ENCODE peak calls at places on chromosomes 3 and 15, in ten cellular contexts. J is cardiac fibroblast; E is CD8-positive, alpha-beta T cell; L is fibroblast of mammary gland; Z is SK-N-SH; F is brain microvascular endothelial cell; I is breast epithelium; Y is IMR-90; U is colonic mucosa; D is heart right ventricle. V is an unnamed sample.
A peak's percentile ranks its signal among the peaks of the same experiment; 100 is the strongest.

GRCh38 chr15:70375006-70375409 is 277.3 kb upstream of the TLE3 start:
- DNase-seq in J (peak; percentile 53), E (no peak), L (peak; percentile 53), Z (peak; percentile 74), F (no peak), I (peak; percentile 86), Y (no peak), U (no peak), D (no peak), V (no peak)

GRCh38 chr3:151445283-151446001 is 15.4 kb downstream of the IGSF10 start:
- DNase-seq in J (peak; percentile 96), E (no peak), L (peak; percentile 96), Z (no peak), F (peak; percentile 47), I (peak; percentile 37), Y (peak; percentile 61), U (no peak), D (no peak), V (peak; percentile 76)

GRCh38 chr3:37462452-37462851 is 288.1 kb upstream of the LRRFIP2 start:
- DNase-seq in J (no peak), E (no peak), L (no peak), Z (no peak), F (no peak), I (no peak), Y (no peak), U (no peak), D (no peak), V (no peak)

GRCh38 chr3:8845641-8846040 is 76.2 kb upstream of the OXTR start:
- DNase-seq in J (no peak), E (no peak), L (peak; percentile 61), Z (no peak), F (peak; percentile 61), I (no peak), Y (peak; percentile 72), U (no peak), D (no peak), V (no peak)

GRCh38 chr3:10248984-10249748 is 907 bp downstream of the TATDN2 start:
- DNase-seq in J (no peak), E (peak; percentile 65), L (no peak), Z (peak; percentile 48), F (peak; percentile 4), I (peak; percentile 19), Y (peak; percentile 2), U (peak; percentile 59), D (no peak), V (no peak)

GRCh38 chr3:185153170-185153733 is 392 bp upstream of the C3orf70 start:
- DNase-seq in J (no peak), E (no peak), L (no peak), Z (peak; percentile 73), F (peak; percentile 13), I (no peak), Y (no peak), U (peak; percentile 40), D (no peak), V (no peak)

GRCh38 chr3:60772584-60772983 is 478.7 kb downstream of the FHIT start:
- DNase-seq in J (no peak), E (no peak), L (no peak), Z (no peak), F (no peak), I (no peak), Y (no peak), U (no peak), D (no peak), V (no peak)

GRCh38 chr3:162096874-162097273 is 600.3 kb downstream of the OTOL1 start:
- DNase-seq in J (no peak), E (no peak), L (peak; percentile 9), Z (no peak), F (no peak), I (no peak), Y (no peak), U (no peak), D (no peak), V (no peak)

GRCh38 chr3:70519913-70520659 is 207.6 kb upstream of the MDFIC2 start:
- DNase-seq in J (peak; percentile 1), E (no peak), L (peak; percentile 17), Z (no peak), F (peak; percentile 49), I (no peak), Y (peak; percentile 24), U (no peak), D (no peak), V (no peak)

DNA sequence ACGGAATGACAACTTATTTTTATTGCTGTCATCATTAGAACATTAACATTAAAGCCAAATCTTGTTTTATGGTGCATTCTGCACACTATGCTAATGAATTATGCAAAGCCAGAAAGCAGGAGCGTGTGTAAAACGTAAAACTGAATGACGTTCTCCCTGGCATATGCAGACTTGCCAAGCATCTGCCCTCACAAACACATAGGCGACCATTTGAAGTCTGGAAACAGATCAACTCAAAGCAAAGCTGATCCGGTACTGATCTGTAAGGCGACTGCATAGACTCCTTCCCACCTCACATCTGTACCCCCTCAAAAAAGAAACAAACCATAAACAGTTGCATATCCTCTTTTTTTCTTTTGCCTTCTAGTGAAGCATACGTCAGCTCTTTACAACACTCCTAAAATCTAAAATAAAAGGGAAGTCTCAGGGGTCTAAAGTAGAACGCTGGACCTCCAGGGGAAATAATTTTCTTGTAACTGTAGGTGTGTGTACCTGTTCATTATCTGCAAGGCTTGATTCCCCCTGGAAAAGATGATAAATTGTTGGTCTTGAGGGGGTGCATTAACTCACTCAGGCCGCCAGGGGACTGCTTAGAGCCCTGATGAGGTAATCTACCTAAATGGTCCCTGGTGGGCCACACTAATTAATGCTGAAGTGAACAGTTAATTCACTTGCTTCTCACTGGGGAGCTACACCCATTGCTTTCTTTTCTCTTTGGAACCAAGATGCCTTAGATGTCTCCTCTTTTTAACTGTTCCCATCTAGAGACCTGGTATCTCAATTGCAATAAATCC is 231.4 kb downstream of the CDIN1 start:
- DNase-seq in J (no peak), E (no peak), L (no peak), Z (no peak), F (no peak), I (no peak), Y (no peak), U (no peak), D (no peak), V (no peak)
- TF ChIP-seq CTCF in J (peak; percentile 46), E (no peak), L (peak; percentile 31), Z (peak; percentile 17), F (peak; percentile 56), I (no peak), Y (no peak), U (no peak), D (no peak), V (peak; percentile 1)

DNA sequence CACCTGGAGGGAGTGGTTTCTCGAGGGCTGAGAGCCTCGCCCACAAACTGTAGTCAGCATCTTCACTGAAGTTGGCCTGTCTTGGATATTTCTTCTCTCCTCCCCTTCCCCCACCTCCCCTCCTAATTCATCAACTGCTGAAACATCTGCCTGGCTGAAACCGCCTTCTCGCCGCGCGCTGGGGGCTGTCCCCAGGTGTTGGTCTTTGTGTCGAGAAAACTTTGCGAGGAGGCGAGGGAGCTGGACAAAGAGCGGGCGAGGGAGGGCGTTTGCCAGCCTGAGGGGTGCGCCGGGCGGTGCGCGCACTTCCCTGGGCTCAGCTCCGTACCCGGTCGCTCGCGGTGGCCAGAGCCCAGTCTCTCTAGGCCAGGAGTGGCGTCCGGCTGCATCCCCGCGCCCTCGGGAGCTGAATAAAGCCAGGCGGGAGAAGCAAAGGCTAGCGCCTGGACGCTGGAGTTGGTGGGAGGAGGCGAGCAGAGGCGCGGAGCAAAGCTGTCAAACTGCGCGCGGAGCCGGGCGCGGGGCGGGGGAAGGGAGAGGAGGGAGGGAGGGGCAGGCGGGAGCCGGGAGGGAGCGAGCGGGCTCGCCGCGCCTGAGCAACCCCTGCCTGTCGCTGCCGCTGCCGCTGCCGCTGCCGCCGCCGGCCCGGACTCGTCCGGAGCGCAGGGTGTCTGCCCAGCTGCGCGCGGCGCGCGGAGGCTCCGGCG is at the start of gene ST8SIA2:
- DNase-seq in J (no peak), E (no peak), L (peak; percentile 3), Z (peak; percentile 90), F (no peak), I (no peak), Y (no peak), U (peak; percentile 27), D (peak; percentile 23), V (no peak)
- H3K4me3 ChIP-seq in J (no peak within 1 kb of the TSS), E (no peak within 1 kb of the TSS), L (no peak within 1 kb of the TSS), Z (no peak within 1 kb of the TSS), F (peak within 1 kb of the TSS; percentile 57), I (peak within 1 kb of the TSS; percentile 67), Y (no peak within 1 kb of the TSS), U (peak within 1 kb of the TSS; percentile 20), D (peak within 1 kb of the TSS; percentile 42), V (peak within 1 kb of the TSS; percentile 57)

GRCh38 chr3:148723591-148723990 is 25.9 kb downstream of the AGTR1 start:
- DNase-seq in J (peak; percentile 37), E (no peak), L (peak; percentile 89), Z (no peak), F (peak; percentile 94), I (no peak), Y (peak; percentile 90), U (no peak), D (no peak), V (peak; percentile 52)

GRCh38 chr3:148729656-148730055 is 32.0 kb downstream of the AGTR1 start:
- DNase-seq in J (no peak), E (no peak), L (no peak), Z (no peak), F (no peak), I (no peak), Y (no peak), U (no peak), D (no peak), V (no peak)

GRCh38 chr3:148730676-148731075 is 33.0 kb downstream of the AGTR1 start:
- DNase-seq in J (no peak), E (no peak), L (no peak), Z (no peak), F (no peak), I (no peak), Y (no peak), U (no peak), D (no peak), V (no peak)

GRCh38 chr3:148727242-148727641 is 29.5 kb downstream of the AGTR1 start:
- DNase-seq in J (peak; percentile 8), E (no peak), L (peak; percentile 52), Z (peak; percentile 66), F (no peak), I (peak; percentile 19), Y (no peak), U (peak; percentile 23), D (no peak), V (no peak)
- TF ChIP-seq CTCF in J (peak; percentile 48), E (no peak), L (peak; percentile 64), Z (peak; percentile 51), F (peak; percentile 73), I (peak; percentile 35), Y (peak; percentile 22), U (no peak), D (peak; percentile 40), V (peak; percentile 60)

GRCh38 chr3:16266714-16267113 is 1.7 kb downstream of the OXNAD1 start:
- DNase-seq in J (no peak), E (no peak), L (no peak), Z (no peak), F (no peak), I (no peak), Y (no peak), U (no peak), D (no peak), V (no peak)
- H3K4me3 ChIP-seq in J (no peak overlapping the region), E (no peak overlapping the region), L (no peak overlapping the region), Z (no peak overlapping the region), F (no peak overlapping the region), I (no peak overlapping the region), Y (no peak overlapping the region), U (no peak overlapping the region), D (no peak overlapping the region), V (no peak overlapping the region)

GRCh38 chr15:101136381-101137268 is 115.2 kb downstream of the CHSY1 start:
- DNase-seq in J (no peak), E (no peak), L (no peak), Z (no peak), F (no peak), I (no peak), Y (no peak), U (no peak), D (no peak), V (no peak)
- TF ChIP-seq CTCF in J (no peak), E (no peak), L (no peak), Z (no peak), F (peak; percentile 4), I (no peak), Y (no peak), U (no peak), D (no peak), V (no peak)

V was measured in AG04449.